ENCODE peak calls at places on chromosomes 13 and 19, in four cellular contexts. X, U, Q and N are unnamed samples.
A peak's percentile ranks its signal among the peaks of the same experiment; 100 is the strongest.

GRCh38 chr19:13098291-13099072 is 4.2 kb downstream of the LYL1 start:
- DNase-seq in X (no peak), U (peak; percentile 60), Q (no peak), N (no peak)

GRCh38 chr13:101390461-101390860 is 25.8 kb downstream of the NALCN start:
- DNase-seq in X (no peak), U (no peak), Q (no peak), N (no peak)

GRCh38 chr19:36421749-36422481 is 3.5 kb upstream of the ZFP82 start:
- DNase-seq in X (no peak), U (no peak), Q (no peak), N (no peak)

GRCh38 chr13:24123761-24124160 is 36.8 kb upstream of the SPATA13 start:
- DNase-seq in X (no peak), U (no peak), Q (no peak), N (no peak)

GRCh38 chr13:52925221-52925620 is 76.8 kb upstream of the PCDH8 start:
- DNase-seq in X (no peak), U (no peak), Q (no peak), N (no peak)

GRCh38 chr19:34711890-34712289 is 22.2 kb upstream of the ZNF181 start:
- DNase-seq in X (no peak), U (no peak), Q (no peak), N (no peak)

GRCh38 chr13:30466841-30467252 is 1.1 kb upstream of the HMGB1 start:
- DNase-seq in X (no peak), U (no peak), Q (no peak), N (no peak)

GRCh38 chr13:99700468-99700867 is 199.2 kb downstream of the TM9SF2 start:
- DNase-seq in X (no peak), U (no peak), Q (no peak), N (no peak)

GRCh38 chr13:86355301-86355700 is 556.1 kb upstream of the SLITRK6 start:
- DNase-seq in X (no peak), U (no peak), Q (no peak), N (no peak)

GRCh38 chr13:70723732-70724131 is 615.5 kb upstream of the KLHL1 start:
- DNase-seq in X (no peak), U (no peak), Q (peak; percentile 5), N (peak; percentile 34)

DNA sequence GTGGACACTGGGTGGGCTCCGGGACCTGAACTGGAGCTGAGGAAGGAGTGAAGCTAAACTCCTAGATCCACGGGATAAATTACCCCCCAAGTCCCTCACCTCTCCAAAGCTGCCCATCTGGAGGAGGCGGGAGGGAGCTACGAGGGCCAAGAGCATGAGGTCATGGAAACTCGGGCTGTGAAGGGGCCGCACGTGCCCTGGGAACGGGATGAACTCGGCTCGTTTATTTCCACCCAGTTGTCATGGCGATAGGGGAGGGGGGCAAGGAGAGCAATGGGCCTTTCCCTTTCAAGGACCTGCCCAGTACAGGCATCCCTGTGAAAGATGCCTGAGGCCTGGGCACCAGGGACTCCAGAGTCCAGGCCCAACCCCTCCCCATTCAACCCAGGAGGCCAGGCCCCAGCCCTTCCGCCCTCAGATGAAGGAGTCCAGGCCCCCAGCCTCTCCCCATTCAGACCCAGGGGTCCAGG is 3.8 kb downstream of the PPP1R12C start:
- DNase-seq in X (no peak), U (peak; percentile 59), Q (peak; percentile 38), N (peak; percentile 70)
- TF ChIP-seq TCF12 in X (no peak), U (no peak), Q (no peak), N (no peak)

DNA sequence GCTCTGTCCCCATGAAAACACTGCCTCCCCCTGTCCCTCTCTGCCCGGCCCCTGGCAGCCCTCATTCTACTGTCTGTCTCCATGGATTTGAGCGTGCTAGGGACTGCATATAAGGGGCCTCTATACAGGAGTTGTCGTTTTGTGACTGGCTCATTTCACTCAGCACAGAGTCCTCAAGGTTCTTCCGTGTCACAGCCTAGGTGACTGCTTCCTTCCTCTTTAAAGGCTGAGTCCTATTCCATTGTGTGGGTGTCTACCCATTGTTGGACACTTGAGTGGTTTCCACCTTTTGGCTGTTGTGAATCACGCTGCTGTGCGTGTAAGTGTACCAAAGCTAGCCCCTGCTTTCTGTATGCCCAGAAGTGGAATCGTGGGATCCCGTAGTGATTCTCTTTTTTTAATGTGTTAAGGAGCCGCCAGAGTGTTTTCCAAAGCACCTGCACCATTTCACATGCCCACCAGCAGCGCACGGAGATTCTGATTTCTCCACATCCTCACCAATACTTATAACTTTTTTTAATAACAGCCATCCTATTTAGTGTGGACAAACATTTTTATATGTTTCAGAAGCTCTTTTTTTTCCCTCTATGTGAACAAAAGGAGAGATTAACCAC is 116.7 kb downstream of the COL4A2 start:
- DNase-seq in X (no peak), U (no peak), Q (no peak), N (no peak)
- H3K27me3 ChIP-seq in X (no peaks in the 10 kb centered on the region), U (no peaks in the 10 kb centered on the region), Q (peaks cover 46% of the 10 kb centered on the region), N (no peaks in the 10 kb centered on the region)

DNA sequence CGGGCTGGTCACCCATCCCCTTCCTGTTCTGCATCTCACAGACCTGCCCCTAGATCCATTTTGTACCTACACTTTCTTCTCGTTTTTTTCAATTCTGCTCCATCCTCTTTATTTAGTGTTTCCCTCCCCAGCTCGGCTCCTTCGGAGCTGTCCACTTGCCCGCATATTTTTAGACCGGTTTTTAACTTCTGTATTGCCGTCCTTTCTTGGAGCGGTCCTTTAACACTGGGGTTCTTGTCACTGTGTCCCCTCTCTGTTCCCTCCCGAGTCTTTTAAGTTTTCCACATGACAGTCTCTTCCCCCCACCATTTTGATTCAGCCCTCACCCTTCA is 1.7 kb downstream of the ARHGAP35 start:
- DNase-seq in X (no peak), U (no peak), Q (no peak), N (no peak)
- TF ChIP-seq TCF12 in X (no peak), U (no peak), Q (no peak), N (no peak)

GRCh38 chr19:54420068-54420382 is 4.8 kb downstream of the TTYH1 start:
- DNase-seq in X (no peak), U (peak; percentile 83), Q (no peak), N (no peak)

GRCh38 chr19:54418030-54418929 is 3.0 kb downstream of the TTYH1 start:
- DNase-seq in X (no peak), U (peak; percentile 50), Q (peak; percentile 50), N (no peak)

GRCh38 chr19:54421169-54421516 is 5.9 kb downstream of the TTYH1 start:
- DNase-seq in X (no peak), U (no peak), Q (no peak), N (no peak)

GRCh38 chr19:54420383-54421168 is 5.3 kb downstream of the TTYH1 start:
- DNase-seq in X (no peak), U (peak; percentile 82), Q (peak; percentile 97), N (no peak)

DNA sequence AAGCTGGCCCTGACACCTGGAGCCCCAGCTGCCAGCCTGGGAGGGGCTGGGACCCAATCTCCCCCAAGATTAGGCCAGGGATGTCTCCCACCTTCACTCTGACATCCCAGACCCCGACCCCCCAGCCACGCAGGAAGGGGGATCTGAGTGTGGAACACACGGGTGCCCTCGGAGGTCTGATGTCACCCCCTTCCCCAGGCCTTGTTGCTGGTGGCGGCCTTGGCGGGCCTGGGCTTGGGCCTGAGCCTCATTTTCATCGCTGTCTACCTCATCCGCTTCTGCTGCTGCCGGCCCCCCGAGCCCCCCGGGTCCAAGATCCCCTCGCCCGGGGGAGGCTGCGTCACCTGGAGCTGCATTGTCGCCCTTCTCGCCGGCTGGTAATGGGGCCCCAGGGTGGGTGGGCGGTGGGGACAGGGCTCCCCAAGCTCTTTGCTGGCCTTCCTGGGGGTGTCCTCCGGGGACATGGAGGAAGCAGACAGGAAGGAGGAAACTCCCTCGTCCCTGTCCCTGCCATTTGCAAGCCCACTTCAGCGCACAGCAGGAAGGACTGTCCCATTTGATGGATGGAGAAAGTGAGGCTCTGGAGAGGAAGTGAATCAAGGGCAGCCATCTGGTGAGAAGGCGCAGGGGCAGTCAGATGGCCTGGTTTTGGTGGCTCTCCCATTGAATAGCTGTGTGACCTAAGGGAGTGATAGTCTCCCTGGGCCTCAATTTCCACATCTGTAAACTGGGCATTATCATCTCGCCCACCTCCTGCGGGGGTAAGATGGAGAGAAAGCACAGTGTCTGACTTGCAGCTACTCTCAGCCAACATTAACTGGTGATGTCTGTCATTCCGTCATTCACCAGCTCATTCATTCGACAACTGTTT is 3.9 kb downstream of the TTYH1 start:
- DNase-seq in X (no peak), U (peak; percentile 51), Q (no peak), N (no peak)
- H3K27me3 ChIP-seq in X (peaks cover 3% of the 10 kb centered on the region), U (peaks cover 4% of the 10 kb centered on the region), Q (no peaks in the 10 kb centered on the region), N (peaks cover 79% of the 10 kb centered on the region)

GRCh38 chr13:27794921-27795717 is 2.8 kb downstream of the GSX1 start:
- DNase-seq in X (no peak), U (peak; percentile 68), Q (no peak), N (no peak)
- TF ChIP-seq TCF12 in X (no peak), U (no peak), Q (no peak), N (no peak)

DNA sequence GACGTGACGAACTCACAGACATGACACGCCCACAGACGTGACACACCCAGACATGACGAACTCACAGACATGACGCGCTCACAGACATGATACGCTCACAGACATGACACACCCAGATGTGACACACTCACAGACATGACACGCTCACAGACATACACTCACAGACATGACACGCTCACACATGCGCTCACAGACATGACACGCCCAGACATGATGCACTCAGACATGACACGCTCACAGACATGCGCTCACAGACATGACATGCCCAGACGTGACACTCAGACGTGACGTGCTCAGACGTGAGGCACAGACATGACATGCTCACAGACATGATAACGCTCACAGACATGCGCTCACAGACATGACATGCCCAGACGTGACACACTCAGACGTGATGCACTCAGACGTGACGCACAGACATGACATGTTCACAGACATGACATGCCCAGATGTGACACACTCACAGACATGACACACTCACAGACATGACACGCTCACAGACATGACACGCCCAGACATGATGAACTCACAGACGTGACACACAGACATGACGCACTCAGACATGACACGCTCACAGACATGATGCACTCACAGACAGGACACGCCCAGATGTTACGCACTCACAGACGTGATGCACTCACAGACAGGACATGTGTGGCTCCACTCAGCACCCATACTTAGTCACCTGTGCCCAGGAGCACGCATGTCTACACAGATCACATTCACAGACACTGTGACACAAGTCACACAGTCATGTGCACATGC is 8.1 kb downstream of the ERFL start:
- DNase-seq in X (no peak), U (no peak), Q (no peak), N (no peak)
- H3K27me3 ChIP-seq in X (peaks cover 6% of the 10 kb centered on the region), U (peaks cover 63% of the 10 kb centered on the region), Q (peaks cover 40% of the 10 kb centered on the region), N (peaks cover 17% of the 10 kb centered on the region)

GRCh38 chr13:20401958-20402856 is 123.5 kb downstream of the CRYL1 start:
- DNase-seq in X (no peak), U (no peak), Q (no peak), N (no peak)

GRCh38 chr13:20399961-20400360 is 125.7 kb downstream of the CRYL1 start:
- DNase-seq in X (no peak), U (no peak), Q (no peak), N (no peak)

GRCh38 chr13:20401586-20401957 is 124.1 kb downstream of the CRYL1 start:
- DNase-seq in X (no peak), U (no peak), Q (no peak), N (no peak)

GRCh38 chr13:20399515-20399914 is 126.1 kb downstream of the CRYL1 start:
- DNase-seq in X (no peak), U (no peak), Q (no peak), N (no peak)

GRCh38 chr13:20400774-20401173 is 124.9 kb downstream of the CRYL1 start:
- DNase-seq in X (no peak), U (no peak), Q (no peak), N (no peak)
- TF ChIP-seq TCF12 in X (no peak), U (no peak), Q (no peak), N (peak; percentile 82)